ENCODE peak calls at places on chromosomes 12 and 14, in seven cellular contexts. L is HFFc6, Q is psoas muscle, K is adrenal gland, Y is stomach, W is endothelial cell of umbilical vein, T is Peyer's patch. J is an unnamed sample.

GRCh38 chr14:104870368-104871144 is 5.5 kb downstream of the CEP170B start:
- DNase-seq in L (no peak), Q (peak), K (no peak), Y (peak), W (no peak), T (no peak), J (no peak)

GRCh38 chr12:124172646-124173045 is 122.2 kb upstream of the RFLNA start:
- DNase-seq in L (peak), Q (no peak), K (no peak), Y (no peak), W (no peak), T (no peak), J (no peak)

GRCh38 chr12:107622005-107622404 is 63.6 kb upstream of the PWP1 start:
- DNase-seq in L (no peak), Q (no peak), K (no peak), Y (no peak), W (no peak), T (no peak), J (no peak)

GRCh38 chr14:99412122-99413061 is 68.3 kb downstream of the SETD3 start:
- DNase-seq in L (no peak), Q (no peak), K (no peak), Y (no peak), W (no peak), T (no peak), J (no peak)

GRCh38 chr14:73232984-73233383 is 4.3 kb upstream of the PAPLN start:
- DNase-seq in L (no peak), Q (peak), K (no peak), Y (no peak), W (no peak), T (no peak), J (no peak)

GRCh38 chr12:31605531-31605930 is 14.6 kb upstream of the DENND5B start:
- DNase-seq in L (peak), Q (no peak), K (no peak), Y (no peak), W (no peak), T (no peak), J (no peak)

GRCh38 chr12:43805149-43805856 is 814 bp downstream of the TWF1 start:
- DNase-seq in L (no peak), Q (no peak), K (no peak), Y (no peak), W (no peak), T (no peak), J (no peak)

GRCh38 chr12:68113644-68114043 is 45.9 kb downstream of the IFNG start:
- DNase-seq in L (no peak), Q (no peak), K (no peak), Y (no peak), W (no peak), T (no peak), J (no peak)

GRCh38 chr14:64758711-64759554 is 54.7 kb downstream of the PLEKHG3 start:
- DNase-seq in L (peak), Q (peak), K (no peak), Y (peak), W (peak), T (peak), J (peak)

GRCh38 chr12:71300772-71301675 is 138.6 kb upstream of the LGR5 start:
- DNase-seq in L (no peak), Q (no peak), K (no peak), Y (no peak), W (no peak), T (no peak), J (no peak)

GRCh38 chr12:22287776-22288621 is 46.5 kb downstream of the ST8SIA1 start:
- DNase-seq in L (no peak), Q (no peak), K (no peak), Y (no peak), W (peak), T (no peak), J (no peak)

GRCh38 chr14:63737582-63738006 is 9.7 kb upstream of the SGPP1 start:
- DNase-seq in L (no peak), Q (no peak), K (no peak), Y (no peak), W (no peak), T (no peak), J (no peak)

GRCh38 chr14:57865450-57866198 is at the start of gene SLC35F4:
- DNase-seq in L (no peak), Q (peak), K (no peak), Y (no peak), W (no peak), T (no peak), J (no peak)

GRCh38 chr12:47979686-47980085 is 16.3 kb downstream of the TMEM106C start:
- DNase-seq in L (no peak), Q (peak), K (no peak), Y (no peak), W (no peak), T (no peak), J (no peak)

GRCh38 chr12:122117979-122118378 is 39.4 kb downstream of the MLXIP start:
- DNase-seq in L (no peak), Q (no peak), K (no peak), Y (no peak), W (no peak), T (peak), J (no peak)

GRCh38 chr14:36664322-36665193 is 2.9 kb downstream of the PAX9 start:
- DNase-seq in L (no peak), Q (no peak), K (no peak), Y (no peak), W (no peak), T (no peak), J (no peak)

GRCh38 chr12:100186071-100186470 is 14.5 kb upstream of the ACTR6 start:
- DNase-seq in L (no peak), Q (no peak), K (no peak), Y (no peak), W (no peak), T (no peak), J (no peak)

GRCh38 chr14:93655078-93655750 is 133.1 kb downstream of the PRIMA1 start:
- DNase-seq in L (peak), Q (no peak), K (no peak), Y (no peak), W (peak), T (no peak), J (peak)

GRCh38 chr12:107402041-107403022 is 283.3 kb upstream of the PWP1 start:
- DNase-seq in L (peak), Q (no peak), K (peak), Y (peak), W (peak), T (peak), J (no peak)

GRCh38 chr14:92958373-92959188 is 35.6 kb downstream of the CHGA start:
- DNase-seq in L (no peak), Q (no peak), K (no peak), Y (no peak), W (no peak), T (no peak), J (no peak)

GRCh38 chr12:111664961-111665865 is 20.5 kb downstream of the BRAP start:
- DNase-seq in L (no peak), Q (no peak), K (no peak), Y (no peak), W (no peak), T (no peak), J (no peak)

GRCh38 chr12:95815635-95816212 is 25.2 kb upstream of the NTN4 start:
- DNase-seq in L (peak), Q (no peak), K (no peak), Y (no peak), W (peak), T (no peak), J (no peak)

GRCh38 chr14:92527724-92528123 is 14.1 kb downstream of the RIN3 start:
- DNase-seq in L (no peak), Q (no peak), K (peak), Y (no peak), W (no peak), T (no peak), J (no peak)

GRCh38 chr14:100440758-100441203 is 117.6 kb downstream of the SLC25A47 start:
- DNase-seq in L (no peak), Q (no peak), K (peak), Y (no peak), W (peak), T (no peak), J (no peak)
- TF ChIP-seq CTCF in L (no peak), Q (no peak), K (no peak), Y (no peak), W (no peak), T (no peak), J (no peak)

GRCh38 chr14:75518625-75519024 is 3.6 kb upstream of the BATF start:
- DNase-seq in L (no peak), Q (no peak), K (no peak), Y (no peak), W (peak), T (no peak), J (no peak)
- TF ChIP-seq CTCF in L (peak), Q (peak), K (peak), Y (no peak), W (peak), T (peak), J (peak)

GRCh38 chr12:77928078-77928477 is 97.4 kb downstream of the NAV3 start:
- DNase-seq in L (no peak), Q (no peak), K (no peak), Y (no peak), W (no peak), T (no peak), J (no peak)

GRCh38 chr12:77932216-77932615 is 101.5 kb downstream of the NAV3 start:
- DNase-seq in L (no peak), Q (no peak), K (no peak), Y (no peak), W (no peak), T (no peak), J (no peak)
- TF ChIP-seq CTCF in L (peak), Q (no peak), K (no peak), Y (no peak), W (no peak), T (no peak), J (no peak)

DNA sequence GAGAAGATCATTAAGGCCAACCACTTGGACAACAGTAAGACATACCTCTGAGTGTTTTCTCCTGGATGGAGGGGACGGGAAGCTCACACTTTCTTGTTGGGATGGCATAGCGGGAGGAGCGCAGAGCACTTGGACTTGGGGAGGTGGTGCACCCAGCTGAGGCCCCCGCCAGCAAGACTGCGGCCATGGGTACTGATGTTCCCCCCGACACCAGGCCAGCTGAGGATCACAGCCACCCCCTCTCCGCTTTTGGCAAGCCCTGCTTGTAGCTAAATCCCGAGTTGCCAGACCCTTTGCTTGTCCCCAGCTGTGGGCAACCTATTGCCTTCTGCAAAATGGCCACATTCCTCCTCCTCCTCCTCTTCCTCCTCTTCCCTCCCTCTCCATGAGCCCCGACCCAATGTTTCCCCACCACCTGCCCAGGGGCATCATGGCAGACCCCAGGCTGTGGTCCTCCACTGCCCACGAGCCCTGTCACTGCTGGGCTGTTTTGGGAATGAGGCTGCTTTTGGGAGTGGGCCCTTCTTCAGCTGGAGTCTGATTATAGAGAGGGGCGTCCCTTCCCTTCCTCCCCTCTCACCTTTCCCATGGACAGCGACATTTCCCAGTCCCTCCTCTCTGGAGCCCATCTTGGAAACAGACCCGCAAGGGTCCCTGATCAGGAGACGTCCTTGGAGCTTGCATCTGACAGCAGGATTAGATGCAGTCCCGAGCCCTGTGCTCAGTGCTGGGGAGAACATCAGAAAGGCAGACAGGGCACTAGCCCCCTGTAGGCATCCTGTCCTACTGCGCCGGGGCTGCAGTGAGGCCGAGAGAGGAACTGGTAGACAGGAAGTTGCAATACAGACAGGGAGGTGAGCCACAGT is 62.9 kb downstream of the PRMT8 start:
- DNase-seq in L (no peak), Q (no peak), K (no peak), Y (peak), W (no peak), T (no peak), J (no peak)
- TF ChIP-seq CTCF in L (no peak), Q (no peak), K (no peak), Y (no peak), W (no peak), T (no peak), J (no peak)

DNA sequence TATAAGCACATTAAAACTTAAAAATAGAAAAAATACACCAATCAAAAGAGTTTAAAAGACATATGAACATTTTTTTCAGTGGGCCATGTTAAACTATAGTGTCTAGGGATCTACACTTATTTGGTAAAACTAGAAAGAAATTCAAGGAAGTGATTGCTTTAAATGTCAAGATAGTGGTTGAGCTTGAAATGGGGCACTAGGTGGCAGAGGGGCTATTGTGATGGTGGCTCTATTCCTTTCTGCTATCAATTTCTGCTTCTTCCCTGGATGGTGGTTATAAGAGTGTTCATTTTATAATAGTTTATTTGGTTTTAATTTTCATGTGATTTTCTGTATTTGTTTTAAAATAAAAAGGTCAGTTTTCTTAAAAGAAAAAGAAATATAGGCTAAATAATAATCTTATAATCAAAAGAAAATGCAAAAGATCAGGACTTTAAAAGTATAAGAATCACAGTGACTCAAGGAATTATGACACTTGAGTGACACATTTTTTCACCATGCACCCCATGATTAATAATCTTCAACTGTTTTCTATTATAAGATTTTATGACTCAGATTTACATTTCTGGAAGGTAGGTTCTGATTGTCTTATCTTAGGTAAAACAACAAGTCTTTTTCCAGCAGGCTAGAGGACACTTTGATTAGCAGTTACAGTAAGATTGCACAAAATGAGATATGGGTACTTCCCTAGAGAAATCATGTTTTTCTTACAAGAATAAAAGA is 137.5 kb downstream of the FSCB start:
- DNase-seq in L (no peak), Q (no peak), K (no peak), Y (no peak), W (no peak), T (no peak), J (no peak)
- TF ChIP-seq CTCF in L (no peak), Q (no peak), K (no peak), Y (no peak), W (no peak), T (peak), J (no peak)

DNA sequence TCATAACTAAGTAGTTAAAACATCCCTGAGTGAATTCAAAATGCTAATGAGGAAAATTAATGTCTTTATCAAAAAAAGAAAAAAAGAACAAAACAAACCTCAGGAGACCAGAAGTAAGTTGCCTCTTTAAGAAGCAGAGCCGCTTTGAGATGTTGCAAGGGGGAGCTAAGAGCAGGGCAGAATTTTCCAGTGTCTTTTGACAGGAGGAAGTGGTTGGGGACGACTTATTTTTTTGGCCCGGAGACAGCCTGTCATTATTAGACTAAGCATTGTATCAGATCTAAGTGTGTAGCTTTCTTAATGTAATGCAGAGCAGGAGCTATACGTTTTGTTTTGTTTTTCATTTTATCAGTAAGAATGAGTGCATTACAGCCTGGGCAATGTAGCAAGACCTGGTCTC is 206.6 kb downstream of the CACNA1C start:
- DNase-seq in L (no peak), Q (no peak), K (no peak), Y (no peak), W (no peak), T (no peak), J (no peak)
- TF ChIP-seq CTCF in L (no peak), Q (no peak), K (no peak), Y (no peak), W (no peak), T (no peak), J (no peak)

GRCh38 chr14:50853891-50854290 is 18.0 kb upstream of the ABHD12B start:
- DNase-seq in L (no peak), Q (no peak), K (no peak), Y (no peak), W (no peak), T (no peak), J (no peak)
- TF ChIP-seq CTCF in L (no peak), Q (no peak), K (no peak), Y (no peak), W (no peak), T (no peak), J (no peak)

GRCh38 chr12:106245767-106246166 is 2.1 kb downstream of the CKAP4 start:
- DNase-seq in L (peak), Q (peak), K (peak), Y (peak), W (peak), T (peak), J (no peak)
- TF ChIP-seq CTCF in L (no peak), Q (no peak), K (no peak), Y (no peak), W (no peak), T (no peak), J (no peak)

GRCh38 chr14:25032092-25032784 is 17.7 kb downstream of the STXBP6 start:
- DNase-seq in L (no peak), Q (no peak), K (no peak), Y (no peak), W (no peak), T (no peak), J (no peak)
- TF ChIP-seq CTCF in L (peak), Q (no peak), K (no peak), Y (no peak), W (no peak), T (peak), J (no peak)

DNA sequence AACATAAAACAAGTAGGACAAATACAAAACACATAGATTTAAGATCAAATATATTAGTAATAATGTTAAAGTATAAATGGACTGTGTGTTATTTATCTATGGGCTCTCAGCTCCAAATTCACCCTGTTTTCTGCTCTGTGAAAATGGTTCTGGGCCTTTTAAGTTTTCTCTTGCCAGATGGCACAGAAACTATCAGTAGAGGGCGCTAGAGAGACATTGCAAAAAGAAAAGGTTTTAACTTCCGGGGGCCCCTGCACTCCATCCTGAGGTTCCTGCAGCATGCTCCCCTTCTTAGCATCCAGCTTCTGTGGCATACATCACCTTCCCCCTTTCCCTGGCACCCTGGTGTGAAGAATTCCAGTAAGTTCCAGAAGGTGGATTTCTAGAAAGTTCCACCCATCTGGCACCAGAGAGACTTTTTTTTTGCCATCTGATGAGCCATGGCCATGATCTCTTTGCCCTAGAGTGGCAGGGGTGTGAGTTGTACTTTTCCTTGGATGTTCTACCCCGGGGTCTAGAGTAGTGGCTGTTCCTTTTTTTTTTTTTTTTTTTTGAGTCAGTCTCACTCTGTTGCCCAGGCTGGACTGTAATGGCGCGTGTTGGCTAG is 29.3 kb downstream of the ZCRB1 start:
- DNase-seq in L (no peak), Q (no peak), K (no peak), Y (no peak), W (no peak), T (no peak), J (no peak)
- TF ChIP-seq CTCF in L (peak), Q (no peak), K (peak), Y (no peak), W (peak), T (peak), J (peak)